ENCODE peak calls at places on chromosome 9, in seven cellular contexts. C is trophoblast cell, S is mesendoderm, Y is IMR-90, T is H9, V is neuronal stem cell, E is H1. B is an unnamed sample.

GRCh38 chr9:124183772-124184171 is 74.0 kb upstream of the NEK6 start:
- DNase-seq in V (no peak), S (no peak), E (peak), Y (no peak), C (no peak), T (no peak), B (no peak)

GRCh38 chr9:130893250-130894101 is 3.1 kb downstream of the QRFP start:
- DNase-seq in S (peak), C (peak), E (no peak), T (peak), V (no peak), Y (no peak), B (peak)

GRCh38 chr9:92954078-92954861 is 6.9 kb downstream of the FGD3 start:
- DNase-seq in C (no peak), S (no peak), Y (no peak), T (no peak), E (no peak), V (no peak), B (no peak)

GRCh38 chr9:120625222-120625621 is 45.3 kb upstream of the CDK5RAP2 start:
- DNase-seq in V (no peak), Y (peak), S (peak), C (no peak), E (no peak), T (no peak), B (no peak)

GRCh38 chr9:23686896-23687295 is 139.1 kb downstream of the ELAVL2 start:
- DNase-seq in V (no peak), T (no peak), E (no peak), Y (no peak), S (no peak), C (no peak), B (no peak)

GRCh38 chr9:63816742-63817621 is 1468.0 kb downstream of the FOXD4L5 start:
- DNase-seq in E (peak), T (peak), Y (peak), V (peak), C (peak), S (peak), B (peak)

GRCh38 chr9:122835313-122835731 is 6.9 kb upstream of the PDCL start:
- DNase-seq in Y (no peak), E (no peak), S (peak), C (no peak), V (no peak), T (peak), B (no peak)

GRCh38 chr9:69471433-69471832 is 146.4 kb downstream of the ENTREP1 start:
- DNase-seq in S (no peak), V (no peak), E (peak), Y (peak), T (no peak), C (no peak), B (no peak)

GRCh38 chr9:9920425-9920824 is 692.4 kb downstream of the PTPRD start:
- DNase-seq in T (no peak), Y (no peak), C (no peak), S (peak), V (no peak), E (no peak), B (no peak)

GRCh38 chr9:121598167-121599000 is 53.0 kb upstream of the DAB2IP start:
- DNase-seq in Y (peak), V (peak), S (peak), C (peak), E (peak), T (peak), B (peak)

GRCh38 chr9:130892503-130893249 is 3.9 kb downstream of the QRFP start:
- DNase-seq in C (no peak), E (no peak), T (no peak), V (no peak), Y (no peak), S (no peak), B (no peak)

GRCh38 chr9:111502506-111502905 is 18.3 kb upstream of the ECPAS start:
- DNase-seq in V (no peak), T (no peak), Y (no peak), E (no peak), C (no peak), S (no peak), B (no peak)

GRCh38 chr9:127931092-127931881 is 710 bp upstream of the PIP5KL1 start:
- DNase-seq in E (peak), T (peak), C (peak), V (no peak), S (peak), Y (peak), B (peak)

GRCh38 chr9:20355022-20355421 is 267.3 kb downstream of the MLLT3 start:
- DNase-seq in V (no peak), E (no peak), Y (peak), S (no peak), C (peak), T (no peak), B (peak)

GRCh38 chr9:105385372-105385985 is 62.4 kb upstream of the FSD1L start:
- DNase-seq in S (no peak), T (no peak), E (no peak), V (no peak), C (no peak), Y (no peak), B (no peak)

GRCh38 chr9:126342621-126343031 is 16.0 kb downstream of the MVB12B start:
- DNase-seq in V (no peak), T (no peak), S (no peak), Y (no peak), E (no peak), C (no peak), B (no peak)

GRCh38 chr9:121494192-121494591 is 5.5 kb downstream of the GGTA1 start:
- DNase-seq in Y (no peak), V (no peak), S (no peak), C (no peak), T (no peak), E (no peak), B (no peak)

GRCh38 chr9:37215456-37216229 is 95.3 kb downstream of the ZCCHC7 start:
- DNase-seq in C (no peak), V (no peak), T (no peak), E (no peak), Y (peak), S (no peak), B (no peak)

GRCh38 chr9:128689293-128689770 is 310 bp downstream of the SET start:
- DNase-seq in V (no peak), T (peak), C (peak), S (no peak), Y (no peak), E (no peak), B (peak)

GRCh38 chr9:137813651-137814415 is 63.7 kb upstream of the CACNA1B start:
- DNase-seq in C (no peak), V (no peak), E (no peak), T (no peak), Y (no peak), S (no peak), B (no peak)

GRCh38 chr9:11312976-11313375 is 700.2 kb upstream of the PTPRD start:
- DNase-seq in Y (no peak), E (no peak), S (no peak), T (no peak), C (no peak), V (no peak), B (peak)

GRCh38 chr9:36488322-36488838 is 84.3 kb upstream of the MELK start:
- DNase-seq in T (no peak), V (no peak), Y (no peak), E (no peak), C (no peak), S (no peak), B (no peak)

GRCh38 chr9:77011973-77012817 is 7.3 kb upstream of the FOXB2 start:
- DNase-seq in V (peak), E (peak), Y (peak), S (peak), C (peak), T (peak), B (peak)

GRCh38 chr9:84258371-84258770 is 82.2 kb downstream of the SLC28A3 start:
- DNase-seq in E (no peak), C (no peak), S (no peak), Y (no peak), V (no peak), T (no peak), B (no peak)

GRCh38 chr9:98334796-98335195 is 79.3 kb upstream of the TBC1D2 start:
- DNase-seq in T (no peak), V (no peak), C (no peak), E (no peak), Y (no peak), S (no peak), B (no peak)

GRCh38 chr9:90773593-90773992 is 28.0 kb upstream of the SYK start:
- DNase-seq in Y (no peak), C (peak), S (peak), V (no peak), T (no peak), E (no peak), B (no peak)

GRCh38 chr9:130043654-130044623 is 950 bp upstream of the FNBP1 start:
- DNase-seq in V (no peak), Y (peak), E (no peak), C (peak), T (peak), S (peak), B (peak)

GRCh38 chr9:95082401-95083084 is 235.0 kb downstream of the FANCC start:
- DNase-seq in E (no peak), V (no peak), Y (no peak), T (no peak), C (no peak), S (no peak), B (no peak)

GRCh38 chr9:92960561-92961290 is 13.4 kb downstream of the FGD3 start:
- DNase-seq in V (no peak), C (no peak), T (no peak), E (no peak), Y (no peak), S (no peak), B (no peak)

GRCh38 chr9:34457266-34458012 is 931 bp downstream of the FAM219A start:
- DNase-seq in V (peak), E (peak), S (peak), Y (peak), T (peak), C (peak), B (peak)

GRCh38 chr9:98142182-98142924 is 23.3 kb upstream of the TRIM14 start:
- DNase-seq in Y (no peak), T (no peak), V (no peak), C (peak), E (no peak), S (peak), B (no peak)

GRCh38 chr9:72038890-72039410 is 21.5 kb downstream of the C9orf57 start:
- DNase-seq in E (peak), S (peak), T (peak), V (peak), C (peak), Y (peak), B (peak)

GRCh38 chr9:137411670-137412380 is 11.1 kb downstream of the EXD3 start:
- DNase-seq in T (peak), V (no peak), E (no peak), Y (peak), C (peak), S (no peak), B (peak)

GRCh38 chr9:129422843-129423700 is 197.8 kb downstream of the C9orf50 start:
- DNase-seq in E (no peak), C (no peak), V (no peak), S (no peak), Y (peak), T (peak), B (peak)

GRCh38 chr9:83473488-83473971 is 64.7 kb downstream of the FRMD3 start:
- DNase-seq in Y (no peak), T (no peak), V (no peak), C (no peak), S (no peak), E (no peak), B (no peak)

GRCh38 chr9:77856615-77857014 is 175.0 kb downstream of the GNAQ start:
- DNase-seq in E (no peak), Y (peak), C (peak), S (no peak), T (no peak), V (no peak), B (no peak)

GRCh38 chr9:110048976-110049698 is 158.8 kb downstream of the C9orf152 start:
- DNase-seq in Y (no peak), E (peak), S (peak), V (no peak), T (peak), C (peak), B (peak)

GRCh38 chr9:13284011-13284410 is 4.5 kb upstream of the MPDZ start:
- DNase-seq in V (no peak), T (no peak), C (no peak), Y (peak), E (no peak), S (no peak), B (peak)

GRCh38 chr9:13278368-13279246 is 885 bp downstream of the MPDZ start:
- DNase-seq in Y (peak), E (peak), S (peak), V (peak), T (peak), C (peak), B (peak)

GRCh38 chr9:13279284-13280162 is at the start of gene MPDZ:
- DNase-seq in C (peak), E (peak), Y (peak), V (peak), T (peak), S (peak), B (peak)

GRCh38 chr9:13281356-13282016 is 2.0 kb upstream of the MPDZ start:
- DNase-seq in T (no peak), E (no peak), Y (no peak), C (no peak), S (no peak), V (no peak), B (peak)

DNA sequence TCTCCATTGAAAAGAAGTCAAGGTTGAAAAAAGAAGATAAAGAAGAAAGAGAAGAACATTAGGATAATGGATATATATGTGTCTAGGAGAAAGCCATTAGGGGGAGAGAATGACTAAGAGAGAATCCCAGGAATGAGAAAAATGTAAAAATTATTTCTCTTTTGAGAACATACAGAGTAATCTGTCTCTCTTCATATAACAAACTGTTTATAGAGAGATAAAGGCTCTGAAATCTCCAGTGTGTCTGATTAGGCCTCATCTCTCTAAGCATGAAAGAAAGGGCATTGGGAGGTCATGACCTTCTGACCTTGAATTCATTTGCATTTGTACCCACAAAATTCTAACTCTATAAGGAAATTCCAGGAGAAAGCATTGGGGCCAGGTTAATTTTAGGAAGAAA is 3.5 kb upstream of the MPDZ start:
- DNase-seq in S (no peak), V (no peak), E (no peak), T (no peak), Y (peak), C (no peak), B (no peak)
- H3K27ac ChIP-seq in S (no peak), V (no peak), E (no peak), T (no peak), Y (no peak), C (no peak), B (peak)

DNA sequence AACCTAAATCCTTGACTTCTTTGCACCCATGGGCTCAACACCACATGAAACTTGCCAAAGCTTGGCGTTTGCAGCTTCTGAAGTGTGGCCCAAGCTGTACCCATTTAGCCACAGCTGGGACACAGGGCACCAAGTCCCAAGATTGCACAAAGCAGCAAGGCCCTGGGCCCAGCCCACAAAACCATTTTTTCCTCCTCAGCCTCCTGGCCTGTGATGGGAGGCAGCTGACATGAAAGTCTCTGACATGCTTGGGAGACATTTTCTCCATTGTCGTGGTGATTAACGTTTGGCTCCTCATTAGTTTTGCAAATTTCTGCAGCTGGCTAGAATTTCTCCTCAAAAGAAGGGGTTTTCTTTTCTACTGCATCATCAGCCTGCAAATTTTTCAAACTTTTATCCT is 32.0 kb downstream of the ACTL7B start:
- DNase-seq in T (no peak), Y (no peak), S (no peak), V (no peak), E (no peak), C (no peak), B (no peak)
- H3K4ac ChIP-seq in T (no peak), Y (no peak), S (no peak), V (no peak), E (no peak), C (no peak), B (no peak)

GRCh38 chr9:571745-572144 is 269.8 kb upstream of the DMRT1 start:
- DNase-seq in E (no peak), V (no peak), Y (no peak), T (no peak), C (no peak), S (no peak), B (no peak)

GRCh38 chr9:573551-574410 is 267.7 kb upstream of the DMRT1 start:
- DNase-seq in C (peak), S (peak), E (no peak), T (peak), Y (no peak), V (peak), B (no peak)

GRCh38 chr9:571066-571465 is 270.4 kb upstream of the DMRT1 start:
- DNase-seq in T (no peak), C (no peak), V (no peak), S (no peak), E (no peak), Y (no peak), B (no peak)

GRCh38 chr9:570187-570586 is 271.3 kb upstream of the DMRT1 start:
- DNase-seq in C (no peak), E (no peak), Y (no peak), V (no peak), S (no peak), T (no peak), B (no peak)

GRCh38 chr9:575139-575538 is 266.4 kb upstream of the DMRT1 start:
- DNase-seq in Y (no peak), C (no peak), E (no peak), T (no peak), V (no peak), S (no peak), B (no peak)
- H3K27ac ChIP-seq in Y (no peak), C (no peak), E (no peak), T (no peak), V (no peak), S (no peak), B (no peak)

GRCh38 chr9:114513050-114513951 is 8.0 kb upstream of the WHRN start:
- DNase-seq in C (peak), E (no peak), Y (no peak), T (no peak), V (no peak), S (no peak), B (no peak)
- H3K4ac ChIP-seq in C (no peak), E (no peak), Y (no peak), T (no peak), V (no peak), S (no peak), B (no peak)

GRCh38 chr9:30722065-30722464 is 1662.4 kb upstream of the ACO1 start:
- DNase-seq in S (no peak), Y (no peak), E (no peak), T (no peak), V (no peak), C (no peak), B (no peak)
- H3K27ac ChIP-seq in S (no peak), Y (no peak), E (no peak), T (no peak), V (no peak), C (no peak), B (no peak)